ENCODE peak calls at places on chromosomes 4 and X, in seven cellular contexts. One of them, this sample, is unnamed.

GRCh38 chr4:84967292-84967651 is 782 bp upstream of the WDFY3 start:
- DNase-seq in transverse colon: no peak
- DNase-seq in A549: no peak
- DNase-seq in HepG2: no peak
- DNase-seq in lower leg skin: peak
- DNase-seq in sigmoid colon: no peak
- DNase-seq in spleen: no peak
- DNase-seq in this sample: peak

GRCh38 chrX:7083468-7084396 is 63.8 kb upstream of the STS start:
- DNase-seq in sigmoid colon: no peak
- DNase-seq in HepG2: no peak
- DNase-seq in A549: peak
- DNase-seq in transverse colon: peak
- DNase-seq in lower leg skin: no peak
- DNase-seq in spleen: no peak
- DNase-seq in this sample: no peak

GRCh38 chr4:26885912-26886274 is 25.3 kb downstream of the STIM2 start:
- DNase-seq in transverse colon: no peak
- DNase-seq in HepG2: no peak
- DNase-seq in lower leg skin: peak
- DNase-seq in spleen: no peak
- DNase-seq in A549: no peak
- DNase-seq in sigmoid colon: no peak
- DNase-seq in this sample: peak

GRCh38 chrX:108734426-108734825 is 1.9 kb downstream of the IRS4 start:
- DNase-seq in HepG2: no peak
- DNase-seq in transverse colon: no peak
- DNase-seq in lower leg skin: no peak
- DNase-seq in A549: no peak
- DNase-seq in sigmoid colon: no peak
- DNase-seq in spleen: peak
- DNase-seq in this sample: no peak

GRCh38 chrX:134933911-134934310 is 56.9 kb upstream of the SMIM10 start:
- DNase-seq in sigmoid colon: no peak
- DNase-seq in lower leg skin: no peak
- DNase-seq in A549: no peak
- DNase-seq in spleen: no peak
- DNase-seq in HepG2: no peak
- DNase-seq in transverse colon: no peak
- DNase-seq in this sample: no peak

GRCh38 chrX:125507119-125507518 is 187.4 kb downstream of the TEX13C start:
- DNase-seq in transverse colon: no peak
- DNase-seq in lower leg skin: no peak
- DNase-seq in A549: no peak
- DNase-seq in sigmoid colon: no peak
- DNase-seq in spleen: no peak
- DNase-seq in HepG2: no peak
- DNase-seq in this sample: no peak

GRCh38 chrX:20670611-20671010 is 403.9 kb upstream of the RPS6KA3 start:
- DNase-seq in lower leg skin: no peak
- DNase-seq in spleen: no peak
- DNase-seq in HepG2: no peak
- DNase-seq in sigmoid colon: no peak
- DNase-seq in transverse colon: no peak
- DNase-seq in A549: no peak
- DNase-seq in this sample: no peak

GRCh38 chr4:4271912-4272311 is 18.0 kb downstream of the LYAR start:
- DNase-seq in spleen: no peak
- DNase-seq in lower leg skin: no peak
- DNase-seq in HepG2: no peak
- DNase-seq in A549: peak
- DNase-seq in transverse colon: no peak
- DNase-seq in sigmoid colon: no peak
- DNase-seq in this sample: no peak

GRCh38 chr4:130125468-130125867 is 1029.5 kb downstream of the C4orf33 start:
- DNase-seq in lower leg skin: no peak
- DNase-seq in spleen: no peak
- DNase-seq in A549: no peak
- DNase-seq in sigmoid colon: no peak
- DNase-seq in transverse colon: no peak
- DNase-seq in HepG2: no peak
- DNase-seq in this sample: no peak

GRCh38 chr4:23962462-23962861 is 72.6 kb upstream of the PPARGC1A start:
- DNase-seq in spleen: no peak
- DNase-seq in HepG2: peak
- DNase-seq in lower leg skin: no peak
- DNase-seq in sigmoid colon: no peak
- DNase-seq in transverse colon: no peak
- DNase-seq in A549: no peak
- DNase-seq in this sample: no peak

GRCh38 chr4:183797445-183798248 is 107.5 kb upstream of the STOX2 start:
- DNase-seq in A549: peak
- DNase-seq in spleen: peak
- DNase-seq in sigmoid colon: no peak
- DNase-seq in HepG2: no peak
- DNase-seq in transverse colon: peak
- DNase-seq in lower leg skin: no peak
- DNase-seq in this sample: no peak
- TF ChIP-seq POLR2A in A549: no peak
- TF ChIP-seq POLR2A in spleen: no peak
- TF ChIP-seq POLR2A in sigmoid colon: no peak
- TF ChIP-seq POLR2A in HepG2: no peak
- TF ChIP-seq POLR2A in transverse colon: no peak
- TF ChIP-seq POLR2A in lower leg skin: no peak
- TF ChIP-seq POLR2A in this sample: no peak

GRCh38 chr4:69713593-69713992 is 46.8 kb downstream of the SULT1B1 start:
- DNase-seq in HepG2: peak
- DNase-seq in A549: peak
- DNase-seq in transverse colon: no peak
- DNase-seq in spleen: no peak
- DNase-seq in sigmoid colon: no peak
- DNase-seq in lower leg skin: peak
- DNase-seq in this sample: no peak

GRCh38 chr4:69714086-69714485 is 46.3 kb downstream of the SULT1B1 start:
- DNase-seq in sigmoid colon: no peak
- DNase-seq in spleen: no peak
- DNase-seq in transverse colon: no peak
- DNase-seq in A549: no peak
- DNase-seq in lower leg skin: no peak
- DNase-seq in HepG2: no peak
- DNase-seq in this sample: no peak

GRCh38 chr4:69718376-69719293 is 41.8 kb downstream of the SULT1B1 start:
- DNase-seq in sigmoid colon: no peak
- DNase-seq in lower leg skin: no peak
- DNase-seq in HepG2: no peak
- DNase-seq in transverse colon: no peak
- DNase-seq in spleen: no peak
- DNase-seq in A549: no peak
- DNase-seq in this sample: no peak

GRCh38 chr4:69716654-69717053 is 43.8 kb downstream of the SULT1B1 start:
- DNase-seq in sigmoid colon: no peak
- DNase-seq in spleen: no peak
- DNase-seq in transverse colon: no peak
- DNase-seq in lower leg skin: no peak
- DNase-seq in HepG2: no peak
- DNase-seq in A549: no peak
- DNase-seq in this sample: no peak

DNA sequence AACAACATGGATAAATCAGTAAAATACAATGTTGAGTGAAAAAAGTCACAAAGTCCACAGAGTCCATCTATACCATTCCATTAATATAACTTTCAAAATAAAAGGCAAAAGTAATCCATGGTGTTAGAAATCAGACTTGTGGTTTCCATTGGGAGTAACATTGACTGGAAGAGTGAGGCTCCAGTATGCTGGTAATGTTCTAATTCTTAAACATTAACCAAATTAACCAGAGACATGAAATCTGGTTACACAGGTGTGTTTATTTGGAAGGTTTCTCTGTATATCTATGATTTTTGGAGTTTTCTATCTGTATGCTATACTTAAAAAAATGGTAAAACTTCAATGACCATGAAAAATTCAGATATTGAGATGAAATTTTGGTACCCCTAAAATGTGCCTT is 42.6 kb downstream of the SULT1B1 start:
- DNase-seq in A549: no peak
- DNase-seq in sigmoid colon: no peak
- DNase-seq in HepG2: no peak
- DNase-seq in lower leg skin: no peak
- DNase-seq in transverse colon: no peak
- DNase-seq in spleen: no peak
- DNase-seq in this sample: no peak
- TF ChIP-seq POLR2A in A549: no peak
- TF ChIP-seq POLR2A in sigmoid colon: no peak
- TF ChIP-seq POLR2A in HepG2: no peak
- TF ChIP-seq POLR2A in lower leg skin: no peak
- TF ChIP-seq POLR2A in transverse colon: no peak
- TF ChIP-seq POLR2A in spleen: no peak
- TF ChIP-seq POLR2A in this sample: no peak

GRCh38 chrX:9062621-9063020 is 28.7 kb upstream of the FAM9B start:
- DNase-seq in lower leg skin: no peak
- DNase-seq in A549: no peak
- DNase-seq in transverse colon: no peak
- DNase-seq in spleen: no peak
- DNase-seq in HepG2: no peak
- DNase-seq in sigmoid colon: no peak
- DNase-seq in this sample: no peak

DNA sequence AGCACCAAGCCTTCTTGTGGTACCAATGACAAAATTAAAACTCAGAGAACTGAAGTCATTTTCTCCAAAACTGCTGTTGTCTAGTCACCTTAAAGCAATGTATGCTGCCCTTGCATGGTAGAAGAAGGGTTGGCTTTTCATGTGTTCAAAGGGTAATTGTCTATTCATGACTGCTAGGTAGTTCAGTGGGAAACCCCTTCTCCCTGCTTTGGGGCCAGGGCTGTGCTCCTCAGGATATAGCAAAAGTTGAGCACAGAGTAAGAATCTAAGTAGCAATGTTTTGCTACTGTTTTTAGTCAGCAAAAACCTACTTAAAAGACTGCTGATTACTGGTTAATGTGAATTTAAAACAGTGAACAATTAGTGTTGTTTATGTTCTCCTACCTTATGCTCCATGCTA is 30.8 kb upstream of the FAM9B start:
- DNase-seq in spleen: no peak
- DNase-seq in lower leg skin: no peak
- DNase-seq in transverse colon: no peak
- DNase-seq in A549: no peak
- DNase-seq in sigmoid colon: no peak
- DNase-seq in HepG2: no peak
- DNase-seq in this sample: no peak
- TF ChIP-seq POLR2A in spleen: no peak
- TF ChIP-seq POLR2A in lower leg skin: no peak
- TF ChIP-seq POLR2A in transverse colon: no peak
- TF ChIP-seq POLR2A in A549: no peak
- TF ChIP-seq POLR2A in sigmoid colon: no peak
- TF ChIP-seq POLR2A in HepG2: no peak
- TF ChIP-seq POLR2A in this sample: no peak

GRCh38 chr4:138242076-138242829 is at the start of gene SLC7A11:
- DNase-seq in lower leg skin: peak
- DNase-seq in spleen: no peak
- DNase-seq in transverse colon: peak
- DNase-seq in HepG2: peak
- DNase-seq in A549: peak
- DNase-seq in sigmoid colon: no peak
- DNase-seq in this sample: peak
- TF ChIP-seq POLR2A in lower leg skin: no peak
- TF ChIP-seq POLR2A in spleen: no peak
- TF ChIP-seq POLR2A in transverse colon: peak
- TF ChIP-seq POLR2A in HepG2: peak
- TF ChIP-seq POLR2A in A549: peak
- TF ChIP-seq POLR2A in sigmoid colon: peak
- TF ChIP-seq POLR2A in this sample: peak

GRCh38 chr4:146267826-146268225 is 53.5 kb downstream of the REELD1 start:
- DNase-seq in spleen: no peak
- DNase-seq in HepG2: no peak
- DNase-seq in transverse colon: no peak
- DNase-seq in A549: no peak
- DNase-seq in lower leg skin: no peak
- DNase-seq in sigmoid colon: no peak
- DNase-seq in this sample: no peak
- TF ChIP-seq POLR2A in spleen: no peak
- TF ChIP-seq POLR2A in HepG2: no peak
- TF ChIP-seq POLR2A in transverse colon: no peak
- TF ChIP-seq POLR2A in A549: no peak
- TF ChIP-seq POLR2A in lower leg skin: no peak
- TF ChIP-seq POLR2A in sigmoid colon: no peak
- TF ChIP-seq POLR2A in this sample: no peak

DNA sequence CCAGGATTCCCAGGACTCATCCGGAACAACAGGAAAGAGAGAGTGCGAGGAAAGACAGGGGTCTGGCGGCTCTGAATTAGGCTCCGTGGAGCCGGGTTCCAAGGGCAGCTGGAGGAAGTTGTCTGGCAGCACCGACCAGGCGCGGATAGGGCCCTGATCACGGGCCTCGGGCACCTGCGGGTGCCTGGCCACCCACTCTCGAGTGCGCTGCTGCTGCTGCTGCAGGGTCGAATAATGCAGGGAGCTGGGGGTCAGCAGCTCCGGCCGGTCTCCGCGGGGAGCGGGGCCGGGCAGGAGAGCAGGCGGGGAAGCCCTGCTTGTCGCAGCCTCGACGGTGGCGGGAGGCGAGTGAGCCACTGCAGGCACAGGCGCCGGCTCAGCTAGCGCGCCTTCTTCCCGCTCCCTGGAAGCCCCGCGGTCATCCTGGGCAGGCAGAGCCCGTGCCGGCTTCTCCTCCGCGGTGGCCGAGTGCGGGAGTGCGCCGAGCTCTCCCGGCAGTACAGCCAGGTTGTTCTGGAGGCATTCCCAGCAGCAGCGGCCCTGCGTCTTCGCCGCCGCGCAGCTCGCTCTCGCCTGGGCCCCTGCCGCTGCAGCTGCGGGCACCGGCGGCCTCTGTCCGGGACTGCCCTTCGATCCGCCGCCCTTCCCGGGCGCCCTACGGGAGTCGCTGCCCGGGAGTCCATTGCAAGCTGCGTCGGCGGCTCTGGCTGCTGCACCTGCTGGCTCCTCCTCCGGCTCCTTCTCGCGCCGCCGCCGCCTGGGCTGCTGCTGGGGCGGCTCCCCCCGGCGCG is 1.0 kb downstream of the SOWAHB start:
- DNase-seq in A549: peak
- DNase-seq in HepG2: no peak
- DNase-seq in sigmoid colon: no peak
- DNase-seq in lower leg skin: no peak
- DNase-seq in transverse colon: peak
- DNase-seq in spleen: no peak
- DNase-seq in this sample: no peak
- TF ChIP-seq POLR2A in A549: no peak
- TF ChIP-seq POLR2A in HepG2: no peak
- TF ChIP-seq POLR2A in sigmoid colon: no peak
- TF ChIP-seq POLR2A in lower leg skin: no peak
- TF ChIP-seq POLR2A in transverse colon: no peak
- TF ChIP-seq POLR2A in spleen: no peak
- TF ChIP-seq POLR2A in this sample: no peak

DNA sequence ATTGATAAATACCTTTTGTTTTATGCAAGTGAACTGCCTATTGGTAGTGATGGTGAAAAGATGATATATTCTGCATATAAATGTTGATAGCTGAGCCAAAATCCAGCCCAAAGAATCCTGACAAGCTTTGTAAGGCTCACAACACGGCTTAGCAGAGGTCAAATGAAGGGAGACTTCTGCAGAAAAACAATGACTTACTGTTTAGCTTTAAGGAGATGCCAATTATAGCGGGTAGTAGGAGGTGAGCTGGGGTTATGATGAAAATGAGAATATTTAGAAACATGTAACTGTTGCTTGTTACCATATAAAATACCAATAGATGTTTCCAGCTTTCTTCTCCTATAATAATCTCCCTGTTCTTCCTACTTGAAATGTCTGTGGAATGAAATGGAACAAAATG is 97.1 kb downstream of the AFF1 start:
- DNase-seq in HepG2: no peak
- DNase-seq in sigmoid colon: no peak
- DNase-seq in spleen: no peak
- DNase-seq in A549: no peak
- DNase-seq in transverse colon: no peak
- DNase-seq in lower leg skin: no peak
- DNase-seq in this sample: no peak
- TF ChIP-seq POLR2A in HepG2: no peak
- TF ChIP-seq POLR2A in sigmoid colon: no peak
- TF ChIP-seq POLR2A in spleen: no peak
- TF ChIP-seq POLR2A in A549: no peak
- TF ChIP-seq POLR2A in transverse colon: no peak
- TF ChIP-seq POLR2A in lower leg skin: no peak
- TF ChIP-seq POLR2A in this sample: no peak

This sample was measured in erythroblast.